ENCODE peak calls at places on chromosomes 2 and 18, in eight cellular contexts. A, F, X, T, H, N, J and P are unnamed samples.

GRCh38 chr2:231370749-231371429 is 24.6 kb upstream of the B3GNT7 start:
- DNase-seq in A (no peak), F (no peak), X (peak; percentile 18), T (no peak), H (no peak), N (no peak), J (no peak), P (no peak)

GRCh38 chr2:120863661-120864320 is 128.1 kb downstream of the GLI2 start:
- DNase-seq in A (peak; percentile 72), F (no peak), X (peak; percentile 69), T (peak; percentile 83), H (peak; percentile 56), N (peak; percentile 51), J (no peak), P (no peak)

GRCh38 chr2:237254369-237254861 is 159.5 kb downstream of the COL6A3 start:
- DNase-seq in A (no peak), F (no peak), X (peak; percentile 54), T (no peak), H (peak; percentile 51), N (no peak), J (no peak), P (no peak)

GRCh38 chr18:56721031-56721430 is 69.9 kb downstream of the WDR7 start:
- DNase-seq in A (no peak), F (no peak), X (no peak), T (no peak), H (no peak), N (no peak), J (no peak), P (no peak)

GRCh38 chr2:206728277-206729199 is 10.3 kb upstream of the DYTN start:
- DNase-seq in A (peak; percentile 89), F (no peak), X (no peak), T (peak; percentile 14), H (no peak), N (no peak), J (no peak), P (no peak)

GRCh38 chr18:13380671-13381070 is 162.1 kb downstream of the LDLRAD4 start:
- DNase-seq in A (no peak), F (no peak), X (no peak), T (no peak), H (no peak), N (no peak), J (no peak), P (no peak)

GRCh38 chr18:6605115-6605869 is 124.2 kb upstream of the ARHGAP28 start:
- DNase-seq in A (no peak), F (no peak), X (no peak), T (no peak), H (no peak), N (no peak), J (no peak), P (no peak)

GRCh38 chr18:56982756-56983155 is 164.1 kb upstream of the BOD1L2 start:
- DNase-seq in A (no peak), F (no peak), X (peak; percentile 14), T (no peak), H (no peak), N (no peak), J (no peak), P (no peak)

GRCh38 chr18:48901145-48902022 is 49.4 kb downstream of the SMAD7 start:
- DNase-seq in A (no peak), F (no peak), X (no peak), T (no peak), H (no peak), N (no peak), J (no peak), P (no peak)

GRCh38 chr18:26617151-26617554 is 68.8 kb upstream of the KCTD1 start:
- DNase-seq in A (peak; percentile 83), F (no peak), X (peak; percentile 22), T (peak; percentile 75), H (peak; percentile 75), N (no peak), J (no peak), P (no peak)

GRCh38 chr2:174083843-174084458 is 118.8 kb upstream of the SP3 start:
- DNase-seq in A (no peak), F (no peak), X (no peak), T (no peak), H (no peak), N (no peak), J (no peak), P (no peak)

GRCh38 chr2:19719540-19719939 is 182.2 kb downstream of the TTC32 start:
- DNase-seq in A (no peak), F (no peak), X (no peak), T (no peak), H (no peak), N (no peak), J (no peak), P (no peak)

GRCh38 chr2:97739020-97739892 is 25.9 kb downstream of the ZAP70 start:
- DNase-seq in A (no peak), F (no peak), X (no peak), T (no peak), H (no peak), N (no peak), J (no peak), P (no peak)

GRCh38 chr18:55650363-55650870 is 62.4 kb upstream of the TCF4 start:
- DNase-seq in A (no peak), F (no peak), X (no peak), T (no peak), H (no peak), N (no peak), J (no peak), P (no peak)

GRCh38 chr2:186569906-186570305 is 19.9 kb upstream of the ITGAV start:
- DNase-seq in A (no peak), F (no peak), X (peak; percentile 27), T (peak; percentile 92), H (no peak), N (no peak), J (no peak), P (no peak)

GRCh38 chr2:196660264-196660663 is 20.7 kb downstream of the CCDC150 start:
- DNase-seq in A (no peak), F (no peak), X (peak; percentile 65), T (no peak), H (peak; percentile 43), N (no peak), J (no peak), P (no peak)

GRCh38 chr2:67221266-67221665 is 175.9 kb upstream of the ETAA1 start:
- DNase-seq in A (no peak), F (no peak), X (no peak), T (no peak), H (no peak), N (no peak), J (no peak), P (no peak)